ENCODE peak calls at places on chromosome 16, in five cellular contexts. Q is AG04450, C is left lung, Z is pancreas, W is A673. Y is an unnamed sample.

GRCh38 chr16:64455275-64455674 is 666.6 kb downstream of the CDH11 start:
- DNase-seq in Q (no peak), C (no peak), Z (no peak), W (no peak), Y (no peak)

GRCh38 chr16:2339521-2340484 is 725 bp downstream of the ABCA3 start:
- DNase-seq in Q (no peak), C (no peak), Z (peak; percentile 74), W (peak; percentile 47), Y (peak; percentile 53)

GRCh38 chr16:22941970-22942501 is 128.1 kb downstream of the HS3ST2 start:
- DNase-seq in Q (no peak), C (no peak), Z (no peak), W (no peak), Y (no peak)

GRCh38 chr16:14003119-14003570 is 68.0 kb upstream of the MRTFB start:
- DNase-seq in Q (no peak), C (peak; percentile 82), Z (no peak), W (peak; percentile 87), Y (peak; percentile 80)

GRCh38 chr16:27379919-27380318 is 22.1 kb upstream of the IL21R start:
- DNase-seq in Q (no peak), C (peak; percentile 6), Z (no peak), W (no peak), Y (no peak)

GRCh38 chr16:71426069-71426879 is 15.6 kb downstream of the TLE7 start:
- DNase-seq in Q (peak; percentile 26), C (no peak), Z (peak; percentile 56), W (peak; percentile 80), Y (no peak)

GRCh38 chr16:2778692-2778958 is 1.5 kb upstream of the ELOB start:
- DNase-seq in Q (no peak), C (peak; percentile 28), Z (no peak), W (no peak), Y (no peak)

GRCh38 chr16:49513040-49513439 is 139.4 kb downstream of the C16orf78 start:
- DNase-seq in Q (no peak), C (no peak), Z (no peak), W (peak; percentile 25), Y (no peak)

GRCh38 chr16:21611546-21612384 is 12.4 kb downstream of the METTL9 start:
- DNase-seq in Q (no peak), C (no peak), Z (no peak), W (peak; percentile 62), Y (no peak)

GRCh38 chr16:30623558-30624283 is 13.5 kb upstream of the ZNF689 start:
- DNase-seq in Q (no peak), C (no peak), Z (no peak), W (no peak), Y (no peak)

GRCh38 chr16:4987580-4988374 is 29.6 kb downstream of the SEC14L5 start:
- DNase-seq in Q (no peak), C (no peak), Z (no peak), W (no peak), Y (no peak)

GRCh38 chr16:55657616-55658015 is 1.8 kb downstream of the SLC6A2 start:
- DNase-seq in Q (no peak), C (no peak), Z (no peak), W (no peak), Y (no peak)

GRCh38 chr16:3836641-3837040 is 43.9 kb downstream of the CREBBP start:
- DNase-seq in Q (peak; percentile 54), C (no peak), Z (no peak), W (no peak), Y (no peak)

GRCh38 chr16:14405611-14406537 is 224.2 kb downstream of the PARN start:
- DNase-seq in Q (no peak), C (no peak), Z (no peak), W (peak; percentile 37), Y (no peak)

GRCh38 chr16:6674071-6674470 is 658.6 kb upstream of the RBFOX1 start:
- DNase-seq in Q (no peak), C (no peak), Z (no peak), W (no peak), Y (no peak)

GRCh38 chr16:50684823-50685455 is 3.8 kb upstream of the SNX20 start:
- DNase-seq in Q (no peak), C (no peak), Z (no peak), W (no peak), Y (no peak)

GRCh38 chr16:66440970-66441369 is 13.9 kb downstream of the BEAN1 start:
- DNase-seq in Q (no peak), C (no peak), Z (no peak), W (no peak), Y (no peak)

GRCh38 chr16:53058882-53059281 is 4.1 kb downstream of the CHD9 start:
- DNase-seq in Q (no peak), C (no peak), Z (no peak), W (no peak), Y (no peak)

GRCh38 chr16:29318037-29318436 is 88.5 kb downstream of the NPIPB11 start:
- DNase-seq in Q (no peak), C (no peak), Z (no peak), W (peak; percentile 8), Y (no peak)

GRCh38 chr16:57532251-57532625 is 4.1 kb downstream of the CCDC102A start:
- DNase-seq in Q (no peak), C (peak; percentile 17), Z (no peak), W (no peak), Y (no peak)

GRCh38 chr16:68370921-68371651 is 60.3 kb downstream of the PRMT7 start:
- DNase-seq in Q (no peak), C (no peak), Z (no peak), W (no peak), Y (no peak)
- H3K4me3 ChIP-seq in Q (no peak overlapping the region), C (no peak overlapping the region), Z (no peak overlapping the region), W (no peak overlapping the region), Y (no peak overlapping the region)

GRCh38 chr16:88002211-88002610 is 51.0 kb downstream of the BANP start:
- DNase-seq in Q (no peak), C (no peak), Z (no peak), W (no peak), Y (no peak)
- H3K27ac ChIP-seq in Q (no peak overlapping the region), C (no peak overlapping the region), Z (no peak overlapping the region), W (no peak overlapping the region), Y (no peak overlapping the region)

GRCh38 chr16:73107371-73107770 is 59.4 kb upstream of the ZFHX3 start:
- DNase-seq in Q (no peak), C (no peak), Z (no peak), W (no peak), Y (no peak)
- H3K4me3 ChIP-seq in Q (no peak overlapping the region), C (no peak overlapping the region), Z (no peak overlapping the region), W (no peak overlapping the region), Y (no peak overlapping the region)

DNA sequence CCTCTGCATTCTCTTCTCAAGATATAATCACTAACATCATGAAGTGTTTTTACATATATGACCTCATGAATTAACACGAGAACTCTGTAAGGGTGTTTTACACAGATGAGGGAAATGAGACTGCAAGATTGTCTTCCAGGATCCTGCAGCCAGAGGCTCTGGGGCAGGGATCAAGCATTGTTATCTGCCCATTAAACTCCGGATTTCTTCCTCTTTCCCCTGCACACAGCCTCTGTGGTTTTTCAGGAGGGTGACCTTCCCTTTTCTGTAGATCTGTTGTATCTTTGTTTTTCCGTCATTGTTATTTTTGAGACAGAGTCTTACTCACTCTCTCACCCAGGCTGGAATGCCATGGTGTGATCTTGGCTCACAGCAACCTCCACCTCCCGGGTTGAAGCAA is 22.8 kb downstream of the LCMT1 start:
- DNase-seq in Q (no peak), C (no peak), Z (no peak), W (no peak), Y (no peak)
- H3K27ac ChIP-seq in Q (no peak overlapping the region), C (no peak overlapping the region), Z (no peak overlapping the region), W (no peak overlapping the region), Y (no peak overlapping the region)

DNA sequence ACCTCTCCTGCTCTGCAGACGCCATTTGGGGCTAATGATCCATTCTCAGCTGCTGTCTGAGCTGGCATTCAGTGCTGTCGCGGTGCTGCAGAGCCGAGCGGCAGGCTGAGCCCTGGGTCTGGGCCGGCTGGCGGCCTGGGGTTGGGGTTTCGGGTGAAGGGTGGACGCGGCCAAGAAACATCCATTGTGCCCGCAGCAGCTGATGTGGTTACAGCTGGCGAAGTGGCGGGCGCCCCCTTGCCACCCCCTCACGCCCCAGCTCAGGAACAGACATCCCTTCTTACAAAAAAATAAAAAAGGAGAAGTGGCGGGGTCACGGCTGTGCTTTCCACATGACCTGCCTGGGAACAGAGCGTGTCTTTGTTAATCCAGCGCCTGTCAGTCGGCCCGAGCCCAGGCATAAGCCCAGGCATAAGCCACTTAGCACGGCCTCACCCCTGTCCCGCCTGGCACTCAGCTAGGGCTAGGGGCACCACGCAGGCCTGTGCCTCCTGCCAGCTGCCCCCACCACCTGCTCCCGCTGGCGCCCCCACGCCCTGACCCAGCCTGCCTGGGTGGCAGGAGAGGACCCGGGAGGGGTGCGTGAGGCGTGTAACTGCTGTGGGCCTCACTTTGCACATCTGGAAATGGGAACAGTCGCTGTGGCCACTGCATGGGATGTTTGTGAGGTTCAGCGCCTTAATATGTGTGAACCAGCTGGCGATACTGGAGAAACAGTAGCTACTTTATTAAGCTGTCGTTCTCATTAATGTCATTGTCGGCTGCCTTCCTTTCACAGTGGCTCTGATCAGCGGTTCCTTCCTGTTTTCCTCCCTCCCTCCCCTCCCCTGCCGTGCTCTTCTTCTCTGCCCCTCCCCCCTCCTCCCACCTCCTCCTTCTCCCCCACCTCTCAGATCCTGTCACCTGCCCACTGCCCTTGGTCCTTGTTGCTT is 197.7 kb upstream of the CIBAR2 start:
- DNase-seq in Q (no peak), C (peak; percentile 77), Z (no peak), W (peak; percentile 68), Y (peak; percentile 52)
- H3K4me3 ChIP-seq in Q (no peak overlapping the region), C (no peak overlapping the region), Z (no peak overlapping the region), W (no peak overlapping the region), Y (no peak overlapping the region)

DNA sequence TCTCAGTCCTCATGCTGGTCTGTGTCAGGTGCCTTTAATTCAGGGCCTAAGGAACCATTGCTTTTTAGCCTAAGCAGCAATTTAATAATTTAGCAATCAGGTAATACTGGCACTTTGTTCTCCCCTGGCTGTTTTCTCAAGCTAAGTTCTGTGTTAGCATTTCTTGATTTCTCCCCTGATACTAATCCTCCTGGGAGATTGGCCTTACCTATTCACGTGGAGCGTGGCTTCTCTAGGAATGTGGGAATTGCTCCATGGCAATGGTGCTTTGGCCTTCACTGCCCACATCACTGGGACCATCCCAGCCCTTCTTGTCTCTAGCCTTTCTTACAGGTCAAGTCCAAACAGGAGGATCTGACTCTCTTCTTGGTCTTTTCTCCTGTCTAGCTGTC is 55.7 kb downstream of the ZNRF1 start:
- DNase-seq in Q (no peak), C (no peak), Z (no peak), W (no peak), Y (no peak)
- H3K27ac ChIP-seq in Q (no peak overlapping the region), C (no peak overlapping the region), Z (no peak overlapping the region), W (no peak overlapping the region), Y (peak overlapping the region; percentile 26)

DNA sequence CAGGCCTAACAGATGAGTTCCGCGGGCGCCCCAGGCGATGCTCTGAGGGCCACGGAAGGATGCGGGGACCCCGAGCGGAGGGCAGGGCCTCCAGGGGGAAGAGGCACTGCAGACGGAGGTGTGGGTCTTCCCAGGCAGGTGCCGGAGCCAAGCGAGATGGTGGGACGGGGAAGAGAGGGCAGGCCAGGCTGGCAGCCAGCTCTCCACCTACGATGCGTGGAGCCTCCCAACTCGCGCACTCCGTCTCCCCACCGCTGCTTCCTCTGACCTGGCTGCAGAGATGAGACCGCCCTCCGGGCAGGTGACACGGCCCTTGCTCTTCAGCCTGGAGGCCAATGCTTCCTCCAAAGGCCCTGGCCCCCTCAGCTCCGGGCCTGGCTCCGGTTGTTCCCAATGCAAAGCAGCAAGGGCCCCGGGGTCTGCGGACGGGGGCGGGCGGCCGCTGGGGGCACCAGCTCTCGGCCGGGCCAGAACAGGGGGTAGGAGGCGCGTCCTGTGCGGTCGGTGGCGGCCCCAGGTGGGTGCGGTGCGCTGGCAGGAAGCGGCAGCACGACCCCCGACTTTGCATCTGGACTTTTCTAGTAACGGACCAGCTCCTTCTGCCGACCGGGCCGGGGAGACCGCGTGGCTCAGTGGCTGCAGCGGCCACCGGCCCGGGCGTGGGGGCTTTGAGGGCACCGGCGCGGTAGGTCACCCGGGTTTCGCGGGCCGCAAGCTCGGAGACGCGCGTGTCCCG is 1.5 kb upstream of the SOX8 start:
- DNase-seq in Q (no peak), C (no peak), Z (no peak), W (no peak), Y (no peak)
- H3K4me3 ChIP-seq in Q (no peak overlapping the region), C (peak overlapping the region; percentile 21), Z (peak overlapping the region; percentile 26), W (peak overlapping the region; percentile 57), Y (peak overlapping the region; percentile 28)